ENCODE peak calls at places on chromosomes 6 and 20, in nine cellular contexts. A is psoas muscle, Q is mesendoderm, B is right atrium auricular region, J is Peyer's patch, F is ovary, W is lung, X is pancreas, L is thoracic aorta. I is an unnamed sample. For H3K4me1, the result is how much of the 10 kb centered on the place peaks cover.

GRCh38 chr20:21901470-21902275 is 196.2 kb downstream of the PAX1 start:
- DNase-seq in B (peak), L (no peak), F (no peak), X (peak), A (peak), Q (no peak), J (no peak), W (no peak), I (no peak)

GRCh38 chr6:16409531-16410441 is 171.4 kb downstream of the GMPR start:
- DNase-seq in A (peak), X (no peak), Q (peak), J (peak), W (peak), L (no peak), F (peak), B (peak), I (peak)

GRCh38 chr20:48877299-48877698 is 44.2 kb upstream of the ARFGEF2 start:
- DNase-seq in Q (no peak), W (no peak), L (no peak), J (no peak), X (no peak), F (no peak), A (no peak), B (no peak), I (no peak)

GRCh38 chr6:9204171-9204570 is 768.8 kb upstream of the SLC35B3 start:
- DNase-seq in J (no peak), Q (peak), F (no peak), X (no peak), A (no peak), L (no peak), W (no peak), B (no peak), I (no peak)

GRCh38 chr20:39605908-39606307 is 643.8 kb downstream of the DHX35 start:
- DNase-seq in X (no peak), W (no peak), J (no peak), A (no peak), L (no peak), F (no peak), Q (no peak), B (no peak), I (no peak)

GRCh38 chr6:4139272-4139671 is 3.9 kb upstream of the ECI2 start:
- DNase-seq in W (no peak), X (no peak), J (no peak), F (no peak), L (no peak), A (no peak), Q (no peak), B (no peak), I (no peak)

GRCh38 chr6:17173071-17173470 is 71.2 kb downstream of the STMND1 start:
- DNase-seq in A (no peak), L (no peak), F (no peak), J (no peak), B (no peak), Q (no peak), X (no peak), W (no peak), I (no peak)

GRCh38 chr6:455006-455585 is 63.5 kb downstream of the IRF4 start:
- DNase-seq in A (no peak), X (no peak), J (no peak), L (no peak), B (no peak), W (no peak), Q (no peak), F (no peak), I (no peak)

GRCh38 chr6:27138837-27139752 is 108.4 kb upstream of the PRSS16 start:
- DNase-seq in J (peak), W (no peak), F (peak), L (no peak), A (peak), Q (peak), X (no peak), B (no peak), I (peak)

GRCh38 chr6:13926378-13926777 is 1.6 kb downstream of the RNF182 start:
- DNase-seq in L (no peak), J (no peak), Q (no peak), A (no peak), B (no peak), X (no peak), W (no peak), F (no peak), I (no peak)

GRCh38 chr6:40410792-40411191 is 176.4 kb downstream of the LRFN2 start:
- DNase-seq in A (no peak), L (no peak), J (no peak), W (no peak), B (no peak), F (no peak), X (no peak), Q (no peak), I (no peak)
- H3K4me1 ChIP-seq in A (under half), L (under half), J (under half), W (under half), B (under half), F (under half), X (under half), Q (under half), I (under half)

GRCh38 chr6:41079080-41079479 is 6.3 kb downstream of the NFYA start:
- DNase-seq in W (no peak), Q (no peak), F (no peak), B (no peak), L (no peak), X (no peak), J (no peak), A (no peak), I (no peak)
- H3K4me1 ChIP-seq in W (under half), Q (under half), F (under half), B (under half), L (under half), X (under half), J (under half), A (under half), I (under half)

GRCh38 chr20:35257175-35257909 is 20.6 kb downstream of the MMP24OS start:
- DNase-seq in X (no peak), L (no peak), Q (no peak), F (no peak), A (no peak), J (no peak), W (no peak), B (no peak), I (no peak)

GRCh38 chr20:35264755-35265154 is 13.2 kb downstream of the MMP24OS start:
- DNase-seq in W (no peak), J (no peak), A (no peak), F (no peak), X (no peak), Q (peak), B (no peak), L (no peak), I (no peak)

GRCh38 chr20:35254448-35254999 is 23.4 kb downstream of the MMP24OS start:
- DNase-seq in B (no peak), F (no peak), A (no peak), X (no peak), L (no peak), W (no peak), Q (no peak), J (no peak), I (no peak)

GRCh38 chr20:35263609-35264223 is 14.2 kb downstream of the MMP24OS start:
- DNase-seq in J (no peak), L (no peak), B (no peak), X (peak), A (no peak), Q (no peak), W (peak), F (no peak), I (no peak)

GRCh38 chr20:35260426-35260825 is 17.5 kb downstream of the MMP24OS start:
- DNase-seq in J (no peak), B (no peak), Q (no peak), L (no peak), F (no peak), X (no peak), A (no peak), W (no peak), I (no peak)
- H3K4me1 ChIP-seq in J (under half), B (under half), Q (under half), L (under half), F (under half), X (under half), A (under half), W (under half), I (under half)

DNA sequence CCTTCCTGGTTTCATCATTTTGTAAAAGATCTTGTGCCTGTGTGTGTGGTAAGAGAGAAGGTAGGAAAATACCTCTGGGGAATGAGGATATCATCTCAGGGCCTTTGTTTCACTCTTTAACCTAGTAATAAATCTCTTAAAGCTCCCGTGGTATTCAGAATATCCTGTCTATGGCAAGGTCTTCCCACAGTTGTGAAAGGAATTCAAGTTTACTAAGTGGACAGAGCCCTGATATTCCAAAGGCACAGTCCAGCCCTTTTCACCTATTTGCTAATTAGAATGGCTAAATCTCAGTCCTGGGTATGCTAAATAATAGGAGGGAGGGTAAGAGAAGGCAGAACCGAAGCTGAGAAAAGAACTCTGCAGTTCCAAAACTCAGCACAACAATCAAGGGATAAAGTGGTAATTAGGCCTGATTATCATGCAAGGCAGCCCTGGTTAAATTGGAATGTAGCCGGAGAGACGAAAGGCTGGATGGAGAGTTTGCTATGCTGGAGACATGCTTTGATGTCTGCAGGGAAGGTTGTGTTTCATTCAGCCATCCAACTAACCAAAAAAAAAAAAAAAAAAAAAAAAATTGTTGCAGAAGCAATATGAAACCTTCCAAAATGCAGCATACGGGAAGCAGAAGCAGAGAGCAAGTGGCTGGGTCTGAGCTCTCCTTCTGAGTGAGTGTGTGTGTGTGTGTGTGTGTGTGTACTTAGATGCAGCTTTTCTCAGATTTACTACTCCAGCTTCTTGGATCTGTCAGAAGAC is 28.5 kb upstream of the PIM1 start:
- DNase-seq in J (no peak), A (no peak), Q (peak), X (no peak), W (no peak), B (no peak), L (no peak), F (no peak), I (no peak)
- H3K4me1 ChIP-seq in J (under half), A (under half), Q (under half), X (under half), W (under half), B (under half), L (half or more), F (under half), I (under half)

DNA sequence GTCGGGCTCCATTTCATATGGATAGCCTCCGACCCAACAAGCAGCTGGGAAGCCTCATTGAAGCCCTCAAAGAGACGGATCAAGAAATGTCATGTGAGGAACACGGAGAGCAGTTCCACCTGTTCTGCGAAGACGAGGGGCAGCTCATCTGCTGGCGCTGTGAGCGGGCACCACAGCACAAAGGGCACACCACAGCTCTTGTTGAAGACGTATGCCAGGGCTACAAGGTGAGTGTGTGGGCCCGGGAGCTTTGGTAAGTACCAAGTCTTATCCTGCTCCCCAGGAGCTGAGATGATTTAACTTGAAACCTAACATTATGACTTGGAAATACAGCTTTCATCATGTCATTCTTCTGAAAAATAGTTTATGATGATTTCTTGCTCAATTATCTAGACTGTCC is 4.1 kb downstream of the TRIM38 start:
- DNase-seq in Q (no peak), B (no peak), W (no peak), J (no peak), L (no peak), X (no peak), F (no peak), A (no peak), I (no peak)
- H3K4me1 ChIP-seq in Q (under half), B (under half), W (under half), J (under half), L (half or more), X (under half), F (under half), A (under half), I (under half)

I was measured in naive thymus-derived CD4-positive, alpha-beta T cell.